ENCODE peak calls at places on chromosomes 11 and 22, in eight cellular contexts. K, T, J, B, O, G, Z and W are unnamed samples.

GRCh38 chr11:60866911-60867870 is at the start of gene ZP1:
- DNase-seq in G (no peak), O (no peak), Z (no peak), K (no peak), J (no peak), B (no peak), T (peak; percentile 40), W (no peak)

GRCh38 chr11:116927163-116927772 is 89.8 kb upstream of the APOA1 start:
- DNase-seq in B (peak; percentile 49), Z (peak; percentile 34), O (no peak), K (peak; percentile 16), J (no peak), T (no peak), G (no peak), W (no peak)

GRCh38 chr11:110818032-110818687 is 105.9 kb upstream of the ARHGAP20 start:
- DNase-seq in K (peak; percentile 20), J (no peak), O (peak; percentile 13), T (no peak), G (no peak), B (no peak), Z (no peak), W (no peak)

GRCh38 chr11:5891216-5891800 is 1.7 kb upstream of the OR52E5 start:
- DNase-seq in B (peak; percentile 0), T (no peak), G (no peak), Z (no peak), K (peak; percentile 9), O (no peak), J (no peak), W (no peak)

GRCh38 chr11:868394-868793 is 25.7 kb downstream of the TSPAN4 start:
- DNase-seq in O (no peak), K (no peak), B (no peak), G (no peak), J (no peak), T (no peak), Z (no peak), W (no peak)

GRCh38 chr22:50605349-50606074 is 4.9 kb downstream of the MAPK8IP2 start:
- DNase-seq in K (no peak), J (no peak), Z (no peak), B (no peak), O (no peak), T (no peak), G (no peak), W (no peak)

GRCh38 chr22:21606775-21607174 is 23.0 kb downstream of the YDJC start:
- DNase-seq in O (no peak), J (no peak), K (no peak), B (no peak), Z (no peak), G (no peak), T (no peak), W (no peak)

GRCh38 chr11:6599884-6600390 is 3.5 kb downstream of the RRP8 start:
- DNase-seq in J (no peak), Z (no peak), K (no peak), O (no peak), G (no peak), T (no peak), B (no peak), W (no peak)

GRCh38 chr22:47036936-47037485 is 274.6 kb downstream of the TBC1D22A start:
- DNase-seq in K (no peak), O (no peak), B (no peak), J (no peak), Z (no peak), T (no peak), G (no peak), W (no peak)

GRCh38 chr11:9719949-9720646 is 56.2 kb downstream of the SWAP70 start:
- DNase-seq in B (no peak), G (no peak), J (no peak), O (no peak), Z (no peak), T (no peak), K (no peak), W (no peak)

GRCh38 chr11:78564037-78564888 is 10.4 kb downstream of the NARS2 start:
- DNase-seq in T (no peak), K (peak; percentile 72), O (no peak), J (peak; percentile 58), G (no peak), Z (peak; percentile 23), B (peak; percentile 65), W (no peak)

GRCh38 chr11:94302806-94303205 is 1.6 kb upstream of the IZUMO1R start:
- DNase-seq in K (no peak), B (no peak), G (no peak), Z (no peak), O (no peak), J (no peak), T (no peak), W (no peak)

GRCh38 chr22:48212727-48213126 is 1450.3 kb downstream of the TBC1D22A start:
- DNase-seq in Z (no peak), T (no peak), B (no peak), G (no peak), J (no peak), K (no peak), O (no peak), W (no peak)
- H3K9me3 ChIP-seq in Z (no peaks in the 10 kb centered on the region), T (no peaks in the 10 kb centered on the region), B (no peaks in the 10 kb centered on the region), G (no peaks in the 10 kb centered on the region), J (no peaks in the 10 kb centered on the region), K (peaks cover 5% of the 10 kb centered on the region), O (peaks cover 16% of the 10 kb centered on the region), W (no peaks in the 10 kb centered on the region)

DNA sequence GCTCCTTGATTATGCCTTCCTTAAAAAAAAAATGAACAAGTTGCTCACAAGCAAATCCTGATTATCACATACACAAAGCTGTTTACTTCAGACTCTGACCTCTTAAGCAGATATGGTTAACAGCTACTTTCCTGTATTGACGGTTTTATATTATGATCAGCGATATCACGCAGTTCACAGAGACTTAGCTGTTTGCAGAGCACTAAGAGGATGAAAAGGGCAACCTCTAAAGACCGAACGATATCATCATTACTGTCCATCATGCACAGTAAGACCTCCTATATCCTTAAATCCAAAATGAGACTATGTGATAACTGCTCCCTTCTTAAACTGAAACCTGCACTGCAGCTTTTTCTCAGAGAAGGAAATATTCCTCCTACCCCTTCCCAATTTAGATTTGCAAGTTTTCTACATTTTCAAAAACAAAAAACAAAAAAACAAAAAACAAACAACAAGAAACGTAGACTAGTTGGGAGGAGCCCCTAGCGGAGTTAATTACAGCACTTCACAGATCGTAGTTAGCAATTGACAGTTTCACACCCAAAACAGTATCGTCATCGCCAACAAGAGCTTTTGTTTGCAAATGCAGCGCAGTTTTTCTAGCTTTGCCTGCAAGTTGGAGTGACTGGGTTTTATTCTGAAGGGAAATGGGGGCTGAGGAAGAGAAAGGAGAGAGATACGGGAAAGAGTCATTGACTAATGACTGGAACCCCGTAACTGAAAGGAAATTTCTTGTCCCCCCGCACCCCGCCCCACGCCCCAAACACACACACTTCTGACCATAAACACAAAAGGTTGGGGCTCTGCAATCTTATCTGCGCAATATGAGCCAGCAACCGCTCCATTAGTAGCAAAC is 1.2 kb downstream of the DDX6 start:
- DNase-seq in J (no peak), Z (no peak), K (peak; percentile 43), O (no peak), G (peak; percentile 3), B (peak; percentile 54), T (no peak), W (no peak)
- H3K4me1 ChIP-seq in J (peaks cover 45% of the 10 kb centered on the region), Z (peaks cover 17% of the 10 kb centered on the region), K (peaks cover 11% of the 10 kb centered on the region), O (peaks cover 21% of the 10 kb centered on the region), G (peaks cover 31% of the 10 kb centered on the region), B (peaks cover 40% of the 10 kb centered on the region), T (peaks cover 29% of the 10 kb centered on the region), W (peaks cover 18% of the 10 kb centered on the region)

GRCh38 chr11:2166091-2166851 is 5.3 kb upstream of the INS start:
- DNase-seq in J (no peak), T (no peak), Z (no peak), K (no peak), G (no peak), O (no peak), B (peak; percentile 45), W (peak; percentile 46)

GRCh38 chr11:2164861-2165555 is 4.0 kb upstream of the INS start:
- DNase-seq in T (no peak), J (peak; percentile 45), O (no peak), K (no peak), G (no peak), B (no peak), Z (no peak), W (no peak)

GRCh38 chr11:2165571-2165970 is 4.6 kb upstream of the INS start:
- DNase-seq in G (no peak), J (no peak), K (no peak), O (no peak), T (no peak), B (no peak), Z (no peak), W (no peak)

GRCh38 chr11:2163428-2163978 is 2.5 kb upstream of the INS start:
- DNase-seq in J (no peak), K (no peak), G (no peak), Z (no peak), B (no peak), T (no peak), O (no peak), W (no peak)

DNA sequence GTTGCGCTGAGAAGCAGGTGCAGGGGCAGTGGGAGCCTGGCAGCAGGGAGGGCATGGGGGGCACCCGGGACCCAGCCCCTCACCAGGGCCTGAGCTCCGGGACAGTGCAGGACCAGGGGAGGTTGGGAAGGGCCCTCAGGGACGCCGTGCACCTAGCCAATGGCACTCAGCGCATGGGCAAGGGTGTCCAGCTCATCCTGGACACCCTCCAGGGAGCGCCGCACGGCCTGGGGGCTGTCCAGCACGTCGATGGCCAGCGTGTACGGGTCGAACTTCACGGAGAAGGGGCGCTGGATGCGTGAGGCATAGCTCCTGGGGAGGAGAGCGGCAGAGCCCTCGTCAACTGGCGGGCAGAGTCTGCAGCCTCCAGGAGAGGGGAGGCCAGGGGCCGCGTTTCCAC is 3.1 kb upstream of the INS start:
- DNase-seq in Z (no peak), J (no peak), K (no peak), O (no peak), B (no peak), G (no peak), T (no peak), W (no peak)
- H3K9me3 ChIP-seq in Z (no peaks in the 10 kb centered on the region), J (no peaks in the 10 kb centered on the region), K (no peaks in the 10 kb centered on the region), O (no peaks in the 10 kb centered on the region), B (no peaks in the 10 kb centered on the region), G (no peaks in the 10 kb centered on the region), T (no peaks in the 10 kb centered on the region), W (no peaks in the 10 kb centered on the region)

GRCh38 chr11:119694334-119694733 is 34.7 kb downstream of the NECTIN1 start:
- DNase-seq in K (no peak), T (no peak), J (no peak), B (no peak), Z (peak; percentile 61), O (no peak), G (no peak), W (no peak)

GRCh38 chr11:119693253-119693815 is 35.7 kb downstream of the NECTIN1 start:
- DNase-seq in O (no peak), J (no peak), Z (no peak), T (no peak), K (no peak), G (no peak), B (no peak), W (no peak)

GRCh38 chr11:119691701-119692546 is 37.1 kb downstream of the NECTIN1 start:
- DNase-seq in J (no peak), Z (no peak), K (no peak), O (no peak), T (no peak), G (no peak), B (no peak), W (no peak)

GRCh38 chr11:119691020-119691666 is 37.9 kb downstream of the NECTIN1 start:
- DNase-seq in O (no peak), Z (no peak), J (no peak), T (no peak), B (peak; percentile 14), K (no peak), G (peak; percentile 8), W (no peak)

DNA sequence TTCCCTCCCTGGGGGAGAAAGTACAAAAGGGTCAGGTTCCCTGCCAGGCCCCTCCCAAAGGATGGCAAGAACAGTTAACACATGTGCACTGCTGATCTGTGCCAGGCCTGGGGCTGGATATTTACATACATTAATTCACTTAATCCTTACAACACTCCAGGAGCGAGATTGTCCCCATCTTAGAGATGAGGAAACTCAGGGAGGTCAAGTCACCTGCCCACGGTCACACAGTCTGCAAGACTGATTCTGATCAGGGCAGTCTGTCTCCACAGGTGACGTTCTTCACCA is 36.5 kb downstream of the NECTIN1 start:
- DNase-seq in Z (no peak), K (no peak), G (no peak), T (no peak), J (no peak), O (no peak), B (no peak), W (no peak)
- H3K4me1 ChIP-seq in Z (no peaks in the 10 kb centered on the region), K (peaks cover 29% of the 10 kb centered on the region), G (peaks cover 10% of the 10 kb centered on the region), T (no peaks in the 10 kb centered on the region), J (no peaks in the 10 kb centered on the region), O (peaks cover 98% of the 10 kb centered on the region), B (peaks cover 7% of the 10 kb centered on the region), W (peaks cover 2% of the 10 kb centered on the region)